ENCODE peak calls at places on chromosome 6, in eight cellular contexts. H, W, F, R, X, I, B and C are unnamed samples.

GRCh38 chr6:52735071-52735470 is 28.2 kb downstream of the GSTA2 start:
- DNase-seq in H (no peak), W (no peak), F (no peak), R (no peak), X (no peak), I (peak), B (no peak), C (no peak)

GRCh38 chr6:159212881-159213280 is 43.7 kb downstream of the FNDC1 start:
- DNase-seq in H (no peak), W (no peak), F (no peak), R (no peak), X (no peak), I (no peak), B (no peak), C (no peak)

GRCh38 chr6:2360716-2361115 is 115.3 kb upstream of the GMDS start:
- DNase-seq in H (no peak), W (no peak), F (no peak), R (no peak), X (no peak), I (no peak), B (no peak), C (no peak)

GRCh38 chr6:44177691-44178423 is 19.2 kb downstream of the CAPN11 start:
- DNase-seq in H (peak), W (peak), F (no peak), R (peak), X (no peak), I (peak), B (no peak), C (peak)

GRCh38 chr6:31585531-31585930 is 546 bp upstream of the LST1 start:
- DNase-seq in H (no peak), W (no peak), F (peak), R (no peak), X (no peak), I (no peak), B (no peak), C (no peak)

GRCh38 chr6:113856011-113856551 is 1.1 kb upstream of the MARCKS start:
- DNase-seq in H (no peak), W (peak), F (peak), R (peak), X (peak), I (peak), B (peak), C (peak)

GRCh38 chr6:151916680-151917164 is 109.2 kb downstream of the ESR1 start:
- DNase-seq in H (no peak), W (peak), F (no peak), R (peak), X (no peak), I (no peak), B (no peak), C (peak)

GRCh38 chr6:169723200-169723909 is 945 bp downstream of the PHF10 start:
- DNase-seq in H (peak), W (peak), F (peak), R (peak), X (peak), I (peak), B (peak), C (peak)

GRCh38 chr6:47308674-47309325 is 905 bp downstream of the TNFRSF21 start:
- DNase-seq in H (peak), W (no peak), F (peak), R (peak), X (peak), I (peak), B (peak), C (peak)
- TF ChIP-seq CTCF in H (no peak), W (no peak), F (no peak), R (no peak), X (no peak), I (no peak), B (no peak), C (no peak)

DNA sequence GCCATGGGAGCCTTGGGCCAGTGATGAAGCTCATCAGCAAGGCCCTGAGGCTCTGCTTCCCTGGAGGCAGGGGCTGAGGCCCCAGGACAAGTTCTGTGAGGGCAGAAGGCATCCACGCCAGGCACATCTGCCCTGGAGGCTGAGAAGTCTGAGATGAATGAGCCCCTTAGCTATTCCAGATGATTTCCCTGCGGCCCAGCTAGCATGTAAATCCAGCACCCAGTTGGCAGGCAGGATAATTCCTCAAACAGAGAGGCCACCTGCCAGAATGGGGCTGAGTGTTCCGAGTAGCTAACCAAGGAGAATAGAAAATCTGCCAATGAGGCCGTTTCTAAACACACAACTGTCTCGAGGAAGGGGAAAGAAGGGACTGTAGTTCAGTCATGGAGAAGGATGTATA is 211.5 kb upstream of the CDYL start:
- DNase-seq in H (no peak), W (no peak), F (no peak), R (no peak), X (peak), I (no peak), B (no peak), C (no peak)
- TF ChIP-seq CTCF in H (no peak), W (no peak), F (no peak), R (no peak), X (no peak), I (no peak), B (no peak), C (no peak)

GRCh38 chr6:106272289-106272688 is 53.3 kb downstream of the ATG5 start:
- DNase-seq in H (no peak), W (no peak), F (no peak), R (no peak), X (no peak), I (no peak), B (no peak), C (no peak)

GRCh38 chr6:106275692-106276091 is 49.9 kb downstream of the ATG5 start:
- DNase-seq in H (no peak), W (no peak), F (peak), R (peak), X (no peak), I (no peak), B (no peak), C (no peak)

GRCh38 chr6:106273087-106273486 is 52.5 kb downstream of the ATG5 start:
- DNase-seq in H (no peak), W (no peak), F (peak), R (no peak), X (no peak), I (no peak), B (no peak), C (no peak)
- TF ChIP-seq CTCF in H (no peak), W (no peak), F (no peak), R (no peak), X (no peak), I (no peak), B (no peak), C (no peak)

GRCh38 chr6:55964136-55964535 is 88.7 kb upstream of the BMP5 start:
- DNase-seq in H (no peak), W (no peak), F (no peak), R (no peak), X (no peak), I (no peak), B (no peak), C (no peak)

GRCh38 chr6:55957961-55958422 is 82.6 kb upstream of the BMP5 start:
- DNase-seq in H (no peak), W (peak), F (no peak), R (peak), X (no peak), I (no peak), B (no peak), C (no peak)

GRCh38 chr6:55958790-55959189 is 83.4 kb upstream of the BMP5 start:
- DNase-seq in H (no peak), W (no peak), F (no peak), R (no peak), X (no peak), I (no peak), B (no peak), C (no peak)

GRCh38 chr6:55960344-55960743 is 85.0 kb upstream of the BMP5 start:
- DNase-seq in H (no peak), W (no peak), F (no peak), R (no peak), X (no peak), I (no peak), B (no peak), C (no peak)

DNA sequence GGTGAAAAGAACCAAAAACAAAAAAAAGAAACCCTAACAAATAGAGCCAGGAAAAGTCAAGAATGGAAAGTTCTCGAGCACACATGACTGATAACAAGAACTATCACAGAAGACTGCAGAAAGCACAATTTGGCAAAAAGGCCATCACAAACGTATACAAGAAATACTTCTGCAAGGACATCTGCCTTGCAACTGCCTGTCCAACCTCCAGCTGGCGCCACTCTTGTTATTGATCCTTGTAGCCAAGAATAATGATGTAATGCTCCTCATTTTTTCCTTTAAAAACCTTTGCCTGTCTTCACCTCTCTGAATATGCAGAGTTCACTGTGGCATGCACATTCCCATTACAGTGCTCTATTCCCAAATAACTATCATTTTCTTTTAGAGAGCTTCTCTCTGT is 87.9 kb upstream of the BMP5 start:
- DNase-seq in H (no peak), W (peak), F (no peak), R (no peak), X (no peak), I (no peak), B (no peak), C (peak)
- TF ChIP-seq CTCF in H (no peak), W (peak), F (peak), R (peak), X (no peak), I (peak), B (no peak), C (peak)

GRCh38 chr6:154994881-154995240 is 254 bp upstream of the TIAM2 start:
- DNase-seq in H (no peak), W (no peak), F (peak), R (no peak), X (no peak), I (no peak), B (no peak), C (no peak)
- TF ChIP-seq CTCF in H (no peak), W (no peak), F (no peak), R (no peak), X (no peak), I (no peak), B (no peak), C (no peak)

GRCh38 chr6:84422380-84422968 is 195.0 kb upstream of the CEP162 start:
- DNase-seq in H (peak), W (peak), F (peak), R (peak), X (peak), I (peak), B (no peak), C (no peak)
- TF ChIP-seq CTCF in H (peak), W (peak), F (peak), R (peak), X (peak), I (peak), B (peak), C (peak)